ENCODE peak calls at places on chromosome 6, in ten cellular contexts. R is GM06990, G is H9, N is AG09309, J is ureter, V is T-helper 9 cell, T is ACHN, B is kidney tubule cell, H is DMS 273 treated with DMSO at 0.1 percent for 48 hours, E is cardiac fibroblast. P is an unnamed sample.

GRCh38 chr6:14876778-14877613 is 368.9 kb upstream of the JARID2 start:
- DNase-seq in J (no peak), E (peak), H (no peak), N (peak), R (peak), V (no peak), T (no peak), B (peak), G (no peak), P (peak)

GRCh38 chr6:3506195-3506594 is 49.3 kb upstream of the SLC22A23 start:
- DNase-seq in N (no peak), B (no peak), R (no peak), H (no peak), G (no peak), T (no peak), J (no peak), V (no peak), E (no peak), P (no peak)

GRCh38 chr6:43953256-43953655 is 174.0 kb downstream of the MRPL14 start:
- DNase-seq in V (no peak), E (no peak), N (no peak), R (no peak), J (peak), B (no peak), G (no peak), T (no peak), H (no peak), P (no peak)

GRCh38 chr6:148435386-148435785 is 92.7 kb downstream of the SASH1 start:
- DNase-seq in B (peak), E (peak), J (no peak), G (no peak), H (no peak), T (no peak), R (no peak), N (no peak), V (no peak), P (peak)

GRCh38 chr6:158467923-158468322 is 92.0 kb upstream of the TMEM181 start:
- DNase-seq in J (no peak), V (no peak), T (no peak), E (no peak), N (no peak), H (no peak), R (no peak), G (peak), B (no peak), P (no peak)

GRCh38 chr6:154852700-154853099 is 119.5 kb downstream of the SCAF8 start:
- DNase-seq in R (no peak), J (no peak), T (no peak), H (no peak), V (no peak), G (no peak), N (no peak), E (peak), B (no peak), P (peak)

GRCh38 chr6:37137881-37138568 is 31.9 kb upstream of the PIM1 start:
- DNase-seq in H (no peak), N (no peak), G (peak), J (no peak), E (peak), T (peak), R (no peak), V (no peak), B (peak), P (peak)

GRCh38 chr6:12769556-12770255 is 53.1 kb downstream of the PHACTR1 start:
- DNase-seq in G (no peak), E (no peak), R (no peak), T (no peak), B (peak), V (no peak), H (no peak), N (no peak), J (no peak), P (no peak)

GRCh38 chr6:97497713-97498331 is 214.8 kb upstream of the MMS22L start:
- DNase-seq in R (no peak), N (peak), H (peak), J (peak), V (peak), E (peak), G (peak), T (peak), B (peak), P (peak)

GRCh38 chr6:64280569-64280968 is 645.0 kb downstream of the PHF3 start:
- DNase-seq in V (no peak), H (peak), J (no peak), E (peak), B (peak), T (peak), N (no peak), G (no peak), R (no peak), P (no peak)

GRCh38 chr6:36958775-36959554 is 4.4 kb downstream of the PI16 start:
- DNase-seq in V (no peak), B (no peak), R (no peak), N (no peak), E (no peak), J (no peak), H (no peak), T (no peak), G (peak), P (no peak)

GRCh38 chr6:11761744-11762620 is 16.6 kb downstream of the ADTRP start:
- DNase-seq in V (no peak), H (no peak), T (peak), G (no peak), R (no peak), B (peak), N (no peak), J (no peak), E (no peak), P (no peak)

GRCh38 chr6:4368649-4369048 is 233.3 kb upstream of the ECI2 start:
- DNase-seq in E (no peak), R (no peak), H (no peak), N (no peak), B (peak), J (no peak), G (no peak), T (no peak), V (no peak), P (no peak)

GRCh38 chr6:149769676-149770075 is 20.1 kb downstream of the PCMT1 start:
- DNase-seq in R (no peak), J (no peak), T (no peak), G (no peak), H (no peak), V (no peak), E (no peak), N (no peak), B (no peak), P (no peak)

GRCh38 chr6:105326838-105327745 is 75.8 kb downstream of the PREP start:
- DNase-seq in E (no peak), N (no peak), T (peak), H (no peak), J (no peak), B (peak), G (no peak), R (no peak), V (no peak), P (peak)

GRCh38 chr6:53573299-53573698 is 28.4 kb upstream of the GCLC start:
- DNase-seq in G (peak), N (no peak), B (no peak), T (no peak), E (no peak), J (no peak), V (no peak), H (no peak), R (peak), P (no peak)

GRCh38 chr6:106783631-106784566 is 154.5 kb downstream of the QRSL1 start:
- DNase-seq in E (no peak), T (peak), G (no peak), B (peak), H (no peak), V (no peak), N (no peak), J (no peak), R (no peak), P (no peak)

GRCh38 chr6:110826236-110827129 is 11.2 kb upstream of the CDK19 start:
- DNase-seq in J (no peak), R (no peak), B (peak), V (no peak), N (no peak), G (no peak), E (no peak), H (no peak), T (no peak), P (no peak)

GRCh38 chr6:148457137-148457842 is 114.7 kb downstream of the SASH1 start:
- DNase-seq in N (peak), T (no peak), R (no peak), V (no peak), E (peak), B (peak), J (no peak), H (no peak), G (no peak), P (no peak)

GRCh38 chr6:7765575-7766325 is 39.9 kb downstream of the BMP6 start:
- DNase-seq in G (no peak), N (no peak), E (no peak), B (no peak), R (no peak), J (no peak), T (no peak), H (no peak), V (no peak), P (no peak)

GRCh38 chr6:134176283-134176975 is 124.0 kb upstream of the SLC2A12 start:
- DNase-seq in H (no peak), G (peak), R (no peak), V (peak), B (peak), J (peak), N (no peak), E (peak), T (no peak), P (no peak)

GRCh38 chr6:156980515-156980914 is 203.3 kb downstream of the ARID1B start:
- DNase-seq in N (no peak), R (no peak), H (no peak), J (no peak), E (no peak), G (peak), B (peak), T (no peak), V (no peak), P (no peak)

GRCh38 chr6:167952512-167952859 is 45.0 kb upstream of the KIF25 start:
- DNase-seq in E (no peak), H (no peak), B (no peak), J (no peak), N (no peak), T (no peak), G (no peak), V (no peak), R (no peak), P (no peak)

P was measured in non-pigmented ciliary epithelial cell.